ENCODE peak calls at places on chromosomes 2 and 18, in eight cellular contexts. K, Y, P, C, O, Q, U and D are unnamed samples.

GRCh38 chr2:179393481-179393880 is 128.8 kb upstream of the SESTD1 start:
- DNase-seq in C (no peak), O (no peak), Q (no peak), Y (no peak), P (no peak), U (no peak), K (no peak), D (no peak)

GRCh38 chr2:210225461-210225798 is 183 bp upstream of the ACADL start:
- DNase-seq in K (no peak), U (no peak), Y (no peak), C (no peak), P (no peak), Q (no peak), O (no peak), D (no peak)

GRCh38 chr2:68832161-68832869 is 38.9 kb downstream of the BMP10 start:
- DNase-seq in P (peak), U (peak), Q (peak), O (peak), K (no peak), Y (peak), C (peak), D (peak)

GRCh38 chr2:234457421-234457820 is 39.5 kb downstream of the ARL4C start:
- DNase-seq in K (no peak), U (no peak), Q (no peak), O (no peak), C (no peak), Y (no peak), P (no peak), D (no peak)

GRCh38 chr18:68662779-68663178 is 52.1 kb downstream of the TMX3 start:
- DNase-seq in O (no peak), Y (peak), C (no peak), K (no peak), P (no peak), U (no peak), Q (no peak), D (no peak)

GRCh38 chr18:70359071-70359470 is 70.2 kb downstream of the SOCS6 start:
- DNase-seq in P (no peak), C (no peak), O (no peak), K (no peak), Q (no peak), Y (no peak), U (no peak), D (no peak)

GRCh38 chr2:4715065-4715464 is 977.1 kb upstream of the SOX11 start:
- DNase-seq in C (no peak), P (no peak), K (no peak), Y (no peak), U (no peak), Q (no peak), O (no peak), D (no peak)

GRCh38 chr2:69449906-69450305 is 12.7 kb upstream of the NFU1 start:
- DNase-seq in O (no peak), Y (no peak), U (no peak), C (no peak), K (no peak), Q (no peak), P (no peak), D (no peak)

GRCh38 chr18:2459886-2460285 is 111.4 kb downstream of the METTL4 start:
- DNase-seq in C (no peak), Q (no peak), U (no peak), O (no peak), K (no peak), Y (no peak), P (no peak), D (no peak)

GRCh38 chr2:152097291-152098032 is 1.4 kb downstream of the CACNB4 start:
- DNase-seq in P (no peak), C (no peak), Y (no peak), O (no peak), K (no peak), Q (no peak), U (no peak), D (no peak)

GRCh38 chr18:36127866-36128845 is 984 bp downstream of the SLC39A6 start:
- DNase-seq in Q (no peak), P (no peak), K (no peak), C (peak), Y (no peak), U (no peak), O (peak), D (no peak)

GRCh38 chr18:57437433-57437781 is 2.2 kb downstream of the ONECUT2 start:
- DNase-seq in K (no peak), O (no peak), P (no peak), C (no peak), Q (no peak), U (no peak), Y (no peak), D (no peak)

GRCh38 chr2:43293744-43294695 is 67.6 kb upstream of the ZFP36L2 start:
- DNase-seq in O (peak), C (peak), Q (peak), K (no peak), Y (peak), P (no peak), U (no peak), D (no peak)

GRCh38 chr2:70692256-70692655 is 75.7 kb downstream of the ADD2 start:
- DNase-seq in P (no peak), C (no peak), Q (peak), K (no peak), Y (no peak), U (no peak), O (no peak), D (peak)